ENCODE peak calls at places on chromosomes 4 and X, in ten cellular contexts. F is WTC11; W is fibroblast of mammary gland; G is astrocyte of the spinal cord; C is GM04504; T is skeletal muscle cell; M is amniotic stem cell; X is activated CD4-positive, alpha-beta T cell treated with anti-CD3 and anti-CD28 coated beads, Interleukin-2, amount 50 U/mL, for 48 hours; N is Peyer's patch; I is EL. V is an unnamed sample.

GRCh38 chr4:156875697-156876096 is 95.9 kb downstream of the PDGFC start:
- DNase-seq in X (no peak), F (no peak), M (no peak), G (no peak), W (no peak), C (no peak), I (no peak), N (no peak), T (no peak), V (no peak)

GRCh38 chr4:24729041-24729730 is 66.2 kb upstream of the SOD3 start:
- DNase-seq in F (no peak), X (no peak), M (no peak), W (peak; percentile 6), I (no peak), N (no peak), T (no peak), C (no peak), G (no peak), V (no peak)

GRCh38 chr4:105197777-105198176 is 51.1 kb downstream of the TET2 start:
- DNase-seq in M (no peak), N (no peak), T (no peak), I (peak; percentile 26), C (no peak), G (peak; percentile 30), F (no peak), X (no peak), W (peak; percentile 18), V (no peak)

GRCh38 chrX:65034641-65035450 is 58.6 kb upstream of the ZC4H2 start:
- DNase-seq in C (peak; percentile 51), I (peak; percentile 68), M (peak; percentile 10), F (peak; percentile 85), X (peak; percentile 82), W (peak; percentile 71), N (peak; percentile 75), T (peak; percentile 25), G (peak; percentile 50), V (peak; percentile 0)

GRCh38 chr4:122692641-122693520 is 39.6 kb upstream of the BBS12 start:
- DNase-seq in F (no peak), T (no peak), C (no peak), X (no peak), W (no peak), G (peak; percentile 22), N (no peak), M (no peak), I (no peak), V (no peak)

GRCh38 chr4:116489739-116490138 is 595.6 kb downstream of the TRAM1L1 start:
- DNase-seq in M (no peak), G (no peak), X (no peak), N (no peak), W (no peak), C (no peak), F (no peak), I (no peak), T (no peak), V (no peak)

GRCh38 chrX:108186811-108187210 is 95.2 kb downstream of the ATG4A start:
- DNase-seq in T (peak; percentile 67), X (no peak), G (peak; percentile 89), C (peak; percentile 10), N (no peak), W (peak; percentile 94), M (no peak), I (peak; percentile 82), F (no peak), V (no peak)

GRCh38 chrX:13360146-13360545 is 40.3 kb upstream of the ATXN3L start:
- DNase-seq in G (no peak), T (peak; percentile 48), W (no peak), M (no peak), N (no peak), I (no peak), F (no peak), X (no peak), C (no peak), V (no peak)

GRCh38 chr4:2441393-2442174 is 22.8 kb downstream of the CFAP99 start:
- DNase-seq in F (peak; percentile 95), W (peak; percentile 66), C (no peak), N (peak; percentile 75), G (peak; percentile 64), T (no peak), M (no peak), X (peak; percentile 86), I (peak; percentile 69), V (no peak)

GRCh38 chr4:25441519-25442117 is 64.6 kb downstream of the ANAPC4 start:
- DNase-seq in G (peak; percentile 61), M (no peak), T (peak; percentile 15), F (peak; percentile 74), X (peak; percentile 47), N (no peak), I (peak; percentile 67), C (peak; percentile 32), W (peak; percentile 58), V (no peak)

GRCh38 chr4:40299126-40299525 is 36.0 kb upstream of the CHRNA9 start:
- DNase-seq in W (no peak), G (no peak), M (no peak), C (no peak), I (no peak), F (no peak), N (no peak), T (no peak), X (no peak), V (no peak)

GRCh38 chrX:110168585-110168984 is 149.3 kb downstream of the AMMECR1 start:
- DNase-seq in I (peak; percentile 81), M (no peak), N (no peak), C (no peak), W (peak; percentile 93), X (no peak), G (peak; percentile 80), F (no peak), T (peak; percentile 83), V (no peak)

GRCh38 chr4:122458625-122459024 is 2.1 kb upstream of the IL2 start:
- DNase-seq in X (peak; percentile 57), I (peak; percentile 2), N (no peak), M (no peak), G (peak; percentile 37), T (no peak), C (no peak), W (peak; percentile 6), F (no peak), V (no peak)

GRCh38 chrX:68114573-68115199 is 318.6 kb downstream of the OPHN1 start:
- DNase-seq in C (no peak), N (no peak), T (no peak), X (no peak), M (no peak), F (no peak), W (peak; percentile 43), I (peak; percentile 4), G (peak; percentile 37), V (no peak)

GRCh38 chr4:76305971-76306881 is at the start of gene STBD1:
- DNase-seq in X (peak; percentile 48), C (peak; percentile 40), M (peak; percentile 16), T (no peak), G (peak; percentile 74), I (peak; percentile 73), F (peak; percentile 83), W (peak; percentile 59), N (no peak), V (no peak)

GRCh38 chrX:123990602-123991001 is 29.1 kb downstream of the STAG2 start:
- DNase-seq in T (no peak), X (no peak), W (peak; percentile 18), G (no peak), N (no peak), C (no peak), F (no peak), I (no peak), M (no peak), V (no peak)

GRCh38 chrX:72131317-72132294 is at the start of gene RTL5:
- DNase-seq in T (peak; percentile 72), N (peak; percentile 60), X (peak; percentile 66), W (peak; percentile 75), M (peak; percentile 63), C (peak; percentile 76), F (peak; percentile 46), I (peak; percentile 88), G (peak; percentile 85), V (peak; percentile 51)

GRCh38 chr4:40909363-40909876 is 159.7 kb downstream of the NSUN7 start:
- DNase-seq in G (peak; percentile 77), W (peak; percentile 83), M (peak; percentile 82), N (no peak), T (no peak), C (no peak), F (no peak), X (peak; percentile 64), I (peak; percentile 85), V (no peak)

GRCh38 chrX:18983711-18984380 is at the start of gene PHKA2:
- DNase-seq in G (no peak), I (peak; percentile 57), C (peak; percentile 17), W (peak; percentile 39), F (peak; percentile 58), T (no peak), M (peak; percentile 1), X (peak; percentile 58), N (peak; percentile 47), V (no peak)